ENCODE peak calls at places on chromosomes 12 and 14, in nine cellular contexts. L, D, N, I, Z, C, F, X and E are unnamed samples.

GRCh38 chr12:123614531-123614930 is 12.6 kb downstream of the DDX55 start:
- DNase-seq in L (no peak), D (peak), N (no peak), I (no peak), Z (peak), C (no peak), F (no peak), X (no peak), E (peak)

GRCh38 chr12:93638095-93638494 is 39.1 kb upstream of the CRADD start:
- DNase-seq in L (no peak), D (no peak), N (no peak), I (no peak), Z (peak), C (no peak), F (peak), X (no peak), E (no peak)

GRCh38 chr14:53845813-53846693 is 110.6 kb downstream of the BMP4 start:
- DNase-seq in L (no peak), D (no peak), N (no peak), I (no peak), Z (no peak), C (no peak), F (no peak), X (no peak), E (peak)

GRCh38 chr12:58204086-58204485 is 262.7 kb downstream of the ATP23 start:
- DNase-seq in L (peak), D (no peak), N (no peak), I (no peak), Z (peak), C (no peak), F (peak), X (no peak), E (no peak)

GRCh38 chr14:63277784-63278183 is 41.0 kb downstream of the GPHB5 start:
- DNase-seq in L (no peak), D (no peak), N (no peak), I (no peak), Z (peak), C (no peak), F (no peak), X (no peak), E (no peak)

GRCh38 chr14:73758392-73759182 is 44.4 kb upstream of the PNMA1 start:
- DNase-seq in L (peak), D (peak), N (peak), I (peak), Z (peak), C (peak), F (peak), X (peak), E (peak)

GRCh38 chr12:6362383-6362782 is 13.0 kb downstream of the SCNN1A start:
- DNase-seq in L (no peak), D (no peak), N (no peak), I (peak), Z (no peak), C (no peak), F (no peak), X (no peak), E (no peak)

GRCh38 chr12:32586390-32586789 is 92.7 kb upstream of the DNM1L start:
- DNase-seq in L (peak), D (peak), N (no peak), I (no peak), Z (peak), C (no peak), F (peak), X (no peak), E (peak)

GRCh38 chr14:63192085-63192484 is 12.2 kb upstream of the RHOJ start:
- DNase-seq in L (peak), D (no peak), N (no peak), I (no peak), Z (peak), C (no peak), F (no peak), X (no peak), E (peak)

GRCh38 chr12:67161322-67161918 is 107.7 kb upstream of the CAND1 start:
- DNase-seq in L (peak), D (peak), N (peak), I (no peak), Z (peak), C (no peak), F (peak), X (no peak), E (peak)

GRCh38 chr12:3003593-3003992 is 44.4 kb downstream of the TEAD4 start:
- DNase-seq in L (no peak), D (no peak), N (no peak), I (peak), Z (no peak), C (no peak), F (no peak), X (peak), E (no peak)

GRCh38 chr12:70267550-70267949 is 24.3 kb downstream of the CNOT2 start:
- DNase-seq in L (peak), D (no peak), N (no peak), I (no peak), Z (peak), C (no peak), F (peak), X (no peak), E (no peak)

GRCh38 chr12:19783547-19784444 is 344.5 kb downstream of the AEBP2 start:
- DNase-seq in L (no peak), D (no peak), N (no peak), I (no peak), Z (no peak), C (peak), F (no peak), X (no peak), E (no peak)

GRCh38 chr12:28413455-28414109 is 223.3 kb downstream of the CCDC91 start:
- DNase-seq in L (no peak), D (no peak), N (peak), I (no peak), Z (no peak), C (no peak), F (no peak), X (no peak), E (no peak)

GRCh38 chr14:104359969-104360442 is 219.6 kb upstream of the C14orf180 start:
- DNase-seq in L (no peak), D (no peak), N (no peak), I (no peak), Z (no peak), C (peak), F (no peak), X (peak), E (no peak)

GRCh38 chr12:71440393-71441349 is 1.1 kb downstream of the LGR5 start:
- DNase-seq in L (no peak), D (no peak), N (no peak), I (no peak), Z (peak), C (peak), F (no peak), X (no peak), E (no peak)

GRCh38 chr12:120175537-120175936 is 19.0 kb downstream of the GCN1 start:
- DNase-seq in L (no peak), D (no peak), N (no peak), I (no peak), Z (no peak), C (no peak), F (no peak), X (peak), E (no peak)

GRCh38 chr12:54300732-54301427 is at the start of gene NFE2:
- DNase-seq in L (peak), D (peak), N (no peak), I (peak), Z (peak), C (peak), F (peak), X (peak), E (peak)

GRCh38 chr12:109518820-109519665 is 41.6 kb downstream of the UBE3B start:
- DNase-seq in L (peak), D (peak), N (peak), I (peak), Z (peak), C (peak), F (peak), X (peak), E (peak)

GRCh38 chr12:102799229-102799628 is 117.8 kb downstream of the PAH start:
- DNase-seq in L (no peak), D (no peak), N (no peak), I (no peak), Z (no peak), C (no peak), F (no peak), X (no peak), E (no peak)

GRCh38 chr12:130433834-130434233 is 96.1 kb downstream of the PIWIL1 start:
- DNase-seq in L (no peak), D (no peak), N (no peak), I (no peak), Z (no peak), C (peak), F (no peak), X (no peak), E (no peak)

GRCh38 chr12:9687228-9687627 is 17.7 kb downstream of the CLEC2D start:
- DNase-seq in L (peak), D (no peak), N (no peak), I (no peak), Z (peak), C (no peak), F (peak), X (no peak), E (peak)

GRCh38 chr12:19799216-19799615 is 359.9 kb downstream of the AEBP2 start:
- DNase-seq in L (peak), D (peak), N (no peak), I (no peak), Z (peak), C (no peak), F (peak), X (no peak), E (peak)

GRCh38 chr12:116861331-116861730 is 19.9 kb downstream of the HRK start:
- DNase-seq in L (peak), D (no peak), N (peak), I (peak), Z (peak), C (peak), F (peak), X (no peak), E (no peak)

GRCh38 chr12:130073721-130074120 is 88.5 kb upstream of the FZD10 start:
- DNase-seq in L (no peak), D (no peak), N (no peak), I (no peak), Z (no peak), C (no peak), F (no peak), X (no peak), E (peak)

GRCh38 chr14:91401751-91402150 is 15.9 kb downstream of the CCDC88C start:
- DNase-seq in L (no peak), D (no peak), N (no peak), I (no peak), Z (no peak), C (no peak), F (no peak), X (no peak), E (no peak)
- H3K4me3 ChIP-seq in L (no peak), D (no peak), N (no peak), I (no peak), Z (no peak), C (no peak), F (no peak), X (no peak), E (no peak)

DNA sequence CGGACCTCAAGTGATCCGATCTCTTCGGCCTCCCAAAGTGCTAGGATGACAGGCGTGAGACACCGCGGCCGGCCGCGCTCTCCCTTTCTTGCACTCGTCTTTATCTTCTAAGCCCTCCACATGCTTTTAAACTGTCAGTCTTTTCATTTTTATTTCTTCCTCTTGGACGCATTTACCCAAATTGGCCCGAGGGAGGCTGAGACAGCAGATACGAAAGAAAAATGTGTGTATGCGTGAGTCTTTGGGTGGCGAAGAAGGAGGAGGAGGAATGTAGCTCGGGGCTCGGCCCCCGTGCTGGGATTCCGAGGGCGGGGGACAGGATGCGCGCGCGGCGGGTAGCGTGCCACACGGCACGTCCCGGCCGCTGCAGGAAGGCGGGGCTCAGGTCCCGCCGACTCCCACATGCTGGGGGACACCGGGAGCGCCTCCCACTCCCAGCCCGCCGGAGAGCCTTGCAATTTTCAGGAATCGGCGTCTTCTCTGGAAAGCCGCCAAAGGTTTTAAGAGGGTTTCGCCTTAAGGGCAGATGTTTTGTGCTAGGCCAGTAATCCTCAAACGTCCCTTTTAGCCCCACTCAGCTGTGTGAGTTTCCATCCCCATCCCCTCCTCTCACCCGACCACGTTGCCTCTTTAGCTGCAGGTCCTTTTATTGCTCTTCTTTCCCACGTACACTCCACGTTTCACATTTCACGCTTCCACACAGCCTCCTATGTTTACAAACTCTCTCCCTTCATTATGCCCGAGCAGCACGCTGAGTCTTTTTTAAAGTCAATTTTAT is 34.7 kb upstream of the SLC2A3 start:
- DNase-seq in L (peak), D (peak), N (peak), I (peak), Z (peak), C (peak), F (peak), X (peak), E (peak)
- TF ChIP-seq CTCF in L (no peak), D (peak), N (no peak), I (no peak), Z (no peak), C (peak), F (no peak), X (no peak), E (no peak)

DNA sequence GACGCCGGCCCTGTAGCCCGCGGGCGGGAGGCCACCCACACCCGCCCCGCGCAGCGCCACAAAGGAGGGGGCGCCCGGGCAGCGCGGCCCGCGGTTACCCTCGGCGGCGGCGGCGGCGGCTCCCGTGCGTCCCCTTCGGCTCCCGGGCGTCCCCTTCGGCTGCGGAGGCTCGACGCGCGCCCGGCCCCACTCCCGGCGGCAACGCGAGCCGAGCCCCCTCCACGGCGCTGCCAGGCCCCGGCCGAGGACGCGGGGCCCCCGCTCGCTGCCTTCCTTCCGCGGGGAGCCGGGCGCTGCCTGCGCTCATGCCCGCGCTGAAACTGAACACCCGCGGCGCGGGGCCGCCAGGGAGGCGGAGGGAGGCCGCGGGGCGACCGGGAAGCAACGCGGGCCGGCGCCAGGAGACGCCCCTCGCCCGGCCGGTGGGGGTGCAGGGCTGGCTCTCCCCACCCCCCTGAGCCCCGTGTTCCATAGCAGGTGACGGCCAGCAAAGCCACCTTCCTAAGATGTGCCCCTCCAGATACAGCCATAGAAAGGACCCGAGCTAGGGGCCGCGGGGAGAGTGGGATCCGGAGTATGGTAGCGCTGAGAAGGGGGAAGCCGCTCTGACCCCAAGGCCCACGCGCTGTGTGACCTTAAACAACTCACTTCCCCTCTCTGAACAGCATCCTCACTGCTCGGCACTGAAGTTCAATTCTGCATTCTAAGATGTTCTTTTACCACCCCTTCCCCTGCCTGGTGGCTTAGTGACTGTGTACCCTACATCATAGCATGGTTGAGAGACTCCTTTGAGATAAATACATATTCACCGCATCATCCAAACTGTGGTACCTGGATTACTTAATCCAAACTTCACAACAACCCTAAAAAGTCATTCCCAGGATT is 42.8 kb downstream of the KDM2B start:
- DNase-seq in L (no peak), D (no peak), N (peak), I (peak), Z (no peak), C (no peak), F (no peak), X (no peak), E (no peak)
- H3K4me3 ChIP-seq in L (peak), D (peak), N (peak), I (peak), Z (peak), C (peak), F (peak), X (peak), E (peak)

GRCh38 chr12:21644516-21644915 is 13.1 kb downstream of the LDHB start:
- DNase-seq in L (no peak), D (no peak), N (no peak), I (no peak), Z (no peak), C (no peak), F (no peak), X (no peak), E (peak)
- TF ChIP-seq CTCF in L (no peak), D (no peak), N (no peak), I (no peak), Z (no peak), C (no peak), F (no peak), X (no peak), E (no peak)

GRCh38 chr12:92404259-92404894 is 258.7 kb upstream of the BTG1 start:
- DNase-seq in L (no peak), D (no peak), N (peak), I (no peak), Z (no peak), C (no peak), F (no peak), X (no peak), E (no peak)
- H3K4me3 ChIP-seq in L (no peak), D (no peak), N (peak), I (no peak), Z (no peak), C (no peak), F (no peak), X (no peak), E (no peak)

DNA sequence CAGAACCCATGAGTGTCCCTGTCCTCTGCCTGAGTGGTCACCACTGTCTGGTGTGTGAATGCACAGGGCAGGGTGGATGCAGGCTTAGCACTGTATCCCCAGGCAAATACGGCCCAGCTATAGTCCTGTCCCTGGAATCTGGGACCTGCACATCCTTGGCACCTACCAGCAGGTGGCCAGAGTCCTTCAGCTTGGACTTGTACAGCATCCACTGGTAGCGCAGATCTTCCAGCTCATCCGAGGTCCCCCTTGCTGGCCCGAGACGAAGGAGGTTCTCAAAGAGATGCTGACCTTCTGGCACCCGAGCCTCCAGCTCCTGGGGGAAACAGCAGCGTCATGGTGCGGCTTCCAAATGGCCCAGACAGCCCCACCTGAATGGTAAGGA is 83.4 kb downstream of the SYNE3 start:
- DNase-seq in L (no peak), D (no peak), N (no peak), I (no peak), Z (no peak), C (no peak), F (no peak), X (no peak), E (no peak)
- TF ChIP-seq CTCF in L (no peak), D (peak), N (no peak), I (no peak), Z (peak), C (no peak), F (no peak), X (no peak), E (peak)